ENCODE peak calls at places on chromosomes 16 and 17, in seven cellular contexts. T is tibial nerve, D is cardiac muscle cell, J is endothelial cell of umbilical vein, A is PC-3, Z is prostate gland, X is SJCRH30. K is an unnamed sample.

GRCh38 chr17:35804658-35805192 is 4.6 kb upstream of the TAF15 start:
- DNase-seq in A (peak), T (peak), D (peak), J (peak), Z (peak), X (peak), K (peak)

GRCh38 chr17:48060249-48060648 is 12.1 kb downstream of the NFE2L1 start:
- DNase-seq in Z (no peak), D (no peak), X (no peak), T (peak), A (no peak), J (no peak), K (no peak)

GRCh38 chr17:77235370-77236080 is 94.8 kb downstream of the SEC14L1 start:
- DNase-seq in J (peak), Z (no peak), X (peak), A (no peak), D (no peak), T (peak), K (no peak)

GRCh38 chr16:48106445-48106844 is 49.3 kb downstream of the ABCC12 start:
- DNase-seq in J (no peak), T (no peak), A (no peak), X (no peak), Z (no peak), D (no peak), K (no peak)

GRCh38 chr16:56636616-56637413 is 1.7 kb upstream of the MT1A start:
- DNase-seq in X (no peak), D (no peak), T (no peak), A (no peak), Z (no peak), J (no peak), K (no peak)

GRCh38 chr17:78267257-78268073 is 36.0 kb downstream of the TMEM235 start:
- DNase-seq in Z (no peak), J (no peak), A (no peak), D (no peak), T (no peak), X (peak), K (no peak)

GRCh38 chr17:40550608-40551007 is 14.7 kb downstream of the CCR7 start:
- DNase-seq in X (no peak), T (no peak), D (no peak), J (no peak), Z (no peak), A (no peak), K (no peak)

GRCh38 chr16:87564524-87564778 is 37.9 kb upstream of the JPH3 start:
- DNase-seq in J (no peak), A (no peak), Z (no peak), X (no peak), T (no peak), D (no peak), K (no peak)

GRCh38 chr16:49529646-49530045 is 156.0 kb downstream of the C16orf78 start:
- DNase-seq in A (no peak), Z (no peak), T (no peak), J (no peak), D (no peak), X (no peak), K (no peak)

GRCh38 chr17:78611636-78612035 is 34.4 kb upstream of the DNAH17 start:
- DNase-seq in X (peak), A (no peak), Z (no peak), T (no peak), D (no peak), J (no peak), K (no peak)

GRCh38 chr17:74713199-74713755 is 554 bp upstream of the CD300LF start:
- DNase-seq in D (no peak), A (no peak), J (no peak), Z (no peak), X (no peak), T (no peak), K (no peak)

GRCh38 chr17:43031666-43032065 is 6.6 kb downstream of the RND2 start:
- DNase-seq in D (no peak), Z (no peak), J (no peak), X (no peak), A (no peak), T (no peak), K (no peak)

GRCh38 chr16:57462978-57463362 is 491 bp downstream of the POLR2C start:
- DNase-seq in X (no peak), J (peak), T (no peak), A (no peak), Z (no peak), D (peak), K (no peak)

GRCh38 chr16:56916571-56917403 is 15.2 kb upstream of the HERPUD1 start:
- DNase-seq in D (no peak), T (no peak), A (no peak), X (no peak), J (no peak), Z (peak), K (no peak)

GRCh38 chr16:19874816-19875546 is 9.7 kb downstream of the GPRC5B start:
- DNase-seq in Z (no peak), T (no peak), A (no peak), D (no peak), X (peak), J (no peak), K (no peak)

GRCh38 chr17:4463818-4464501 is 30.2 kb downstream of the SPNS3 start:
- DNase-seq in Z (no peak), X (no peak), J (no peak), A (no peak), T (no peak), D (no peak), K (no peak)

GRCh38 chr16:14559809-14560227 is 70.2 kb downstream of the PARN start:
- DNase-seq in A (no peak), Z (peak), T (no peak), J (no peak), D (no peak), X (no peak), K (no peak)

GRCh38 chr16:85754403-85754802 is 3.5 kb upstream of the C16orf74 start:
- DNase-seq in J (no peak), X (no peak), A (no peak), T (no peak), Z (no peak), D (no peak), K (no peak)

GRCh38 chr16:27515874-27516353 is 33.8 kb downstream of the GTF3C1 start:
- DNase-seq in A (peak), J (peak), T (no peak), Z (no peak), D (peak), X (no peak), K (no peak)

GRCh38 chr17:16398270-16399267 is 16.8 kb upstream of the TRPV2 start:
- DNase-seq in X (no peak), A (peak), Z (no peak), T (no peak), D (no peak), J (peak), K (peak)

GRCh38 chr17:29021251-29021650 is 15.4 kb upstream of the SEZ6 start:
- DNase-seq in A (no peak), X (no peak), D (no peak), J (no peak), Z (no peak), T (no peak), K (no peak)

GRCh38 chr16:68921654-68922053 is 78.3 kb downstream of the TANGO6 start:
- DNase-seq in A (peak), X (no peak), T (no peak), J (no peak), Z (no peak), D (no peak), K (peak)
- H3K27ac ChIP-seq in A (peak), X (no peak), T (no peak), J (no peak), Z (no peak), D (no peak), K (peak)

GRCh38 chr17:45907720-45908395 is 13.5 kb downstream of the MAPT start:
- DNase-seq in J (no peak), X (no peak), A (no peak), T (no peak), D (no peak), Z (no peak), K (no peak)

GRCh38 chr17:45908460-45908859 is 14.1 kb downstream of the MAPT start:
- DNase-seq in Z (no peak), J (no peak), A (no peak), X (no peak), T (no peak), D (no peak), K (no peak)

GRCh38 chr17:45906237-45906636 is 11.9 kb downstream of the MAPT start:
- DNase-seq in X (no peak), A (no peak), D (no peak), T (no peak), Z (no peak), J (no peak), K (no peak)

GRCh38 chr17:45905812-45906211 is 11.5 kb downstream of the MAPT start:
- DNase-seq in T (no peak), Z (no peak), A (no peak), D (no peak), X (no peak), J (no peak), K (no peak)

GRCh38 chr17:45906927-45907622 is 12.7 kb downstream of the MAPT start:
- DNase-seq in J (no peak), Z (no peak), A (no peak), X (no peak), D (no peak), T (no peak), K (no peak)
- H3K27ac ChIP-seq in J (no peak), Z (no peak), A (no peak), X (no peak), D (no peak), T (no peak), K (no peak)

GRCh38 chr16:17459903-17460521 is 10.7 kb downstream of the XYLT1 start:
- DNase-seq in X (no peak), A (no peak), J (no peak), Z (no peak), D (no peak), T (peak), K (no peak)

GRCh38 chr16:17460890-17461289 is 9.9 kb downstream of the XYLT1 start:
- DNase-seq in A (no peak), J (no peak), Z (no peak), T (no peak), X (no peak), D (no peak), K (no peak)

GRCh38 chr16:17454331-17454730 is 16.4 kb downstream of the XYLT1 start:
- DNase-seq in X (no peak), T (no peak), D (no peak), A (no peak), Z (no peak), J (no peak), K (no peak)

GRCh38 chr16:17457997-17458396 is 12.8 kb downstream of the XYLT1 start:
- DNase-seq in X (no peak), T (no peak), Z (no peak), J (no peak), D (no peak), A (no peak), K (no peak)

GRCh38 chr16:17457513-17457912 is 13.2 kb downstream of the XYLT1 start:
- DNase-seq in X (no peak), T (no peak), Z (no peak), D (no peak), J (no peak), A (no peak), K (no peak)
- H3K27ac ChIP-seq in X (no peak), T (no peak), Z (no peak), D (no peak), J (no peak), A (no peak), K (no peak)

GRCh38 chr17:50636804-50637195 is 2.1 kb downstream of the ABCC3 start:
- DNase-seq in D (no peak), J (no peak), X (no peak), A (no peak), Z (no peak), T (no peak), K (no peak)

GRCh38 chr17:50637829-50638571 is 3.3 kb downstream of the ABCC3 start:
- DNase-seq in X (no peak), J (no peak), D (no peak), A (peak), T (no peak), Z (no peak), K (no peak)

GRCh38 chr17:50634915-50635719 is 436 bp downstream of the ABCC3 start:
- DNase-seq in J (no peak), A (peak), T (no peak), Z (no peak), X (no peak), D (peak), K (no peak)

GRCh38 chr17:50635720-50636144 is 1.1 kb downstream of the ABCC3 start:
- DNase-seq in T (no peak), D (no peak), Z (no peak), A (peak), J (no peak), X (no peak), K (no peak)

GRCh38 chr17:50636145-50636803 is 1.6 kb downstream of the ABCC3 start:
- DNase-seq in Z (no peak), X (no peak), T (no peak), J (no peak), A (no peak), D (no peak), K (no peak)
- H3K27ac ChIP-seq in Z (no peak), X (no peak), T (no peak), J (no peak), A (peak), D (no peak), K (no peak)

GRCh38 chr17:38908676-38909181 is 16.7 kb upstream of the LASP1NB start:
- DNase-seq in T (no peak), J (peak), X (no peak), A (no peak), D (no peak), Z (peak), K (no peak)
- H3K27ac ChIP-seq in T (peak), J (peak), X (no peak), A (no peak), D (peak), Z (peak), K (peak)

GRCh38 chr17:8807070-8807550 is 7.9 kb upstream of the MFSD6L start:
- DNase-seq in D (no peak), J (no peak), A (peak), X (peak), T (no peak), Z (no peak), K (no peak)
- H3K27ac ChIP-seq in D (no peak), J (no peak), A (no peak), X (no peak), T (no peak), Z (no peak), K (no peak)

GRCh38 chr17:82101767-82102679 is 4.0 kb upstream of the FASN start:
- DNase-seq in A (no peak), X (no peak), J (no peak), T (no peak), D (no peak), Z (no peak), K (no peak)
- H3K27ac ChIP-seq in A (no peak), X (no peak), J (no peak), T (peak), D (no peak), Z (peak), K (no peak)

DNA sequence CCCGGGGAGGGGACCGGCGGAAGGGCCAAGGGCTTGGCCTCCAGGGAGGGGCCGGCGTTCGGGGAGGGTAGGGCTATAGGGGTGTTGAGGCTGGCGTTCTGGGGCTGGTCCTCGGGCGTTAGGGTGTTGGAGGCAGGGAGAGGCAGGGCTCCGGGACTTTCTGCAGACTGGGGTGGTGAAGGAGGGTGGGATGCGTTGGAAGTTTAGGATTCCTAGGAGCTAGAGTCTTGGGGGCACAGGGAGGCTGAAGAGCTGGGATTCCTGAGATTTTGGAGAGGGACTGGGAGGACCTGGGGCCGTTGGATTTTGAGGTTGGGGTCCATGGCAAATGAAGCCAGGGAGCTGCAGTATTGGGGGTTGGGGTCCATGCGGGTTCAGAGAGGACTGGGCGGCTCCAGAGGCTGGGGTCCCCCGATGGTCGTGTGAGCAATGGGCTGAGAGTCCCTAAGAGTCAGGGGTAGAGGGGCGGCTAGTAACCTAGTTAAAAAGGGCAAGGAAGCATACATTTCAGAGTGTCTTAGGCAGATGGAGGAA is 740 bp downstream of the NFATC2IP start:
- DNase-seq in J (no peak), X (peak), Z (no peak), T (no peak), D (no peak), A (no peak), K (no peak)
- H3K27ac ChIP-seq in J (peak), X (peak), Z (peak), T (peak), D (peak), A (peak), K (peak)

K was measured in epithelial cell of prostate.